ENCODE peak calls at places on chromosomes 5 and 9, in nine cellular contexts. Y is H7, P is breast epithelium, F is astrocyte of the cerebellum, U is ovary, C is left lung, W is GM23338, R is bronchial epithelial cell, E is AG04450. Q is an unnamed sample.

GRCh38 chr5:131814990-131815389 is 18.2 kb upstream of the FNIP1 start:
- DNase-seq in Y (peak), U (no peak), E (peak), P (no peak), C (no peak), F (peak), R (peak), W (peak), Q (peak)

GRCh38 chr5:33701251-33701650 is 190.5 kb downstream of the ADAMTS12 start:
- DNase-seq in Y (no peak), F (no peak), E (no peak), U (no peak), P (no peak), C (no peak), W (no peak), R (no peak), Q (no peak)

GRCh38 chr5:160347453-160347852 is 23.0 kb downstream of the C1QTNF2 start:
- DNase-seq in W (no peak), Y (no peak), E (no peak), U (peak), R (no peak), P (no peak), C (no peak), F (no peak), Q (no peak)

GRCh38 chr9:114156311-114156657 is 947 bp downstream of the COL27A1 start:
- DNase-seq in F (no peak), U (no peak), Y (no peak), W (peak), E (no peak), C (no peak), P (no peak), R (no peak), Q (no peak)

GRCh38 chr5:163503106-163504090 is 2.0 kb upstream of the MAT2B start:
- DNase-seq in W (peak), U (peak), F (no peak), E (no peak), R (peak), C (peak), Y (peak), P (no peak), Q (peak)

GRCh38 chr5:169300468-169301385 is at the start of gene SLIT3:
- DNase-seq in Y (peak), P (peak), R (peak), U (peak), C (peak), W (peak), E (no peak), F (peak), Q (peak)

GRCh38 chr9:90871327-90871935 is 69.8 kb downstream of the SYK start:
- DNase-seq in E (no peak), Y (no peak), C (no peak), R (no peak), W (no peak), F (no peak), P (no peak), U (no peak), Q (no peak)

GRCh38 chr5:92222449-92222848 is 839.3 kb upstream of the ARRDC3 start:
- DNase-seq in P (no peak), R (no peak), Y (no peak), F (no peak), U (no peak), E (no peak), W (peak), C (no peak), Q (no peak)

GRCh38 chr9:114611516-114612271 is 603 bp downstream of the TMEM268 start:
- DNase-seq in E (no peak), W (peak), R (no peak), U (peak), F (no peak), P (peak), Y (peak), C (peak), Q (peak)

GRCh38 chr5:98296426-98296825 is 477.0 kb upstream of the RGMB start:
- DNase-seq in F (no peak), W (peak), Y (no peak), C (no peak), R (peak), U (no peak), P (no peak), E (no peak), Q (no peak)

GRCh38 chr9:31519011-31519410 is 865.4 kb upstream of the ACO1 start:
- DNase-seq in R (peak), P (no peak), C (peak), U (no peak), E (no peak), Y (no peak), W (peak), F (no peak), Q (no peak)

GRCh38 chr5:16600397-16600796 is 16.4 kb downstream of the RETREG1 start:
- DNase-seq in F (no peak), R (no peak), W (no peak), U (peak), Y (no peak), E (no peak), P (no peak), C (peak), Q (peak)

GRCh38 chr5:111777382-111777781 is 20.4 kb upstream of the NREP start:
- DNase-seq in U (no peak), P (no peak), Y (no peak), W (no peak), R (no peak), C (no peak), F (no peak), E (no peak), Q (no peak)

GRCh38 chr5:93746406-93747056 is 5.1 kb upstream of the POU5F2 start:
- DNase-seq in Y (no peak), C (no peak), U (no peak), E (no peak), W (no peak), R (peak), P (no peak), F (no peak), Q (no peak)

GRCh38 chr5:26940981-26941380 is 97.4 kb downstream of the CDH9 start:
- DNase-seq in W (no peak), U (no peak), F (no peak), C (no peak), P (no peak), Y (no peak), R (peak), E (no peak), Q (peak)

GRCh38 chr5:32143991-32144636 is 30.0 kb downstream of the GOLPH3 start:
- DNase-seq in F (no peak), E (no peak), W (no peak), U (no peak), Y (no peak), P (no peak), C (no peak), R (no peak), Q (no peak)

GRCh38 chr9:114319147-114319546 is 3.8 kb upstream of the ORM1 start:
- DNase-seq in Y (no peak), P (no peak), U (peak), F (no peak), E (no peak), R (no peak), W (no peak), C (peak), Q (no peak)

GRCh38 chr9:96126321-96126881 is 175.6 kb downstream of the HSD17B3 start:
- DNase-seq in U (no peak), Y (peak), P (no peak), E (no peak), W (peak), C (no peak), R (no peak), F (no peak), Q (no peak)

GRCh38 chr9:96125624-96126023 is 176.4 kb downstream of the HSD17B3 start:
- DNase-seq in P (no peak), Y (no peak), C (no peak), F (no peak), W (no peak), U (no peak), E (no peak), R (no peak), Q (no peak)

GRCh38 chr9:96130970-96131369 is 171.0 kb downstream of the HSD17B3 start:
- DNase-seq in C (no peak), F (no peak), R (no peak), U (no peak), P (no peak), E (no peak), Y (no peak), W (no peak), Q (no peak)

GRCh38 chr9:96133296-96134010 is 168.5 kb downstream of the HSD17B3 start:
- DNase-seq in P (no peak), Y (no peak), E (no peak), U (no peak), W (no peak), R (no peak), F (no peak), C (no peak), Q (no peak)

GRCh38 chr9:96129698-96130097 is 172.3 kb downstream of the HSD17B3 start:
- DNase-seq in U (no peak), C (no peak), R (no peak), Y (peak), F (no peak), E (no peak), P (no peak), W (peak), Q (no peak)
- H3K4me3 ChIP-seq in U (no peak), C (no peak), R (no peak), Y (no peak), F (no peak), E (no peak), P (no peak), W (peak), Q (no peak)

DNA sequence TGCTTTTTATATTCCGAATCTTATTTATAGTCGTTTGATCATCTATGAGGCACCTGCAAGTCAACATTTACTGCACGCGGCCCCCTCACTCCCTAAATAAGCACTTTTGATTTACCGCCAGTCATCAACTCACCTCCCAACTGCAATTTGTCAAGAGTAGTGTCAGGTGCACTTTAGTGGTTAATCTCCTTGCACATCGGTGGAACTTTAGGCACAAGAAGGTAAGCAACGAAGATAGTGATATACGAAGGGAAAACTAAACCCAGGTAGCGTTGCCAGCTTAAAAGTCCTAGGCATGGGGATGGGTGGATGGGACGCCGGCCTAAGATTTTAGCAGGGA is 513 bp upstream of the RNF180 start:
- DNase-seq in E (no peak), F (no peak), C (no peak), W (peak), Y (no peak), P (no peak), U (no peak), R (no peak), Q (no peak)
- H3K4me3 ChIP-seq in E (no peak), F (peak), C (peak), W (peak), Y (peak), P (peak), U (peak), R (peak), Q (peak)

GRCh38 chr9:69122086-69122390 is 52.0 kb upstream of the TJP2 start:
- DNase-seq in P (peak), Y (peak), R (peak), W (peak), U (peak), F (peak), E (no peak), C (peak), Q (peak)
- H3K4me3 ChIP-seq in P (peak), Y (peak), R (peak), W (peak), U (peak), F (peak), E (peak), C (peak), Q (peak)

DNA sequence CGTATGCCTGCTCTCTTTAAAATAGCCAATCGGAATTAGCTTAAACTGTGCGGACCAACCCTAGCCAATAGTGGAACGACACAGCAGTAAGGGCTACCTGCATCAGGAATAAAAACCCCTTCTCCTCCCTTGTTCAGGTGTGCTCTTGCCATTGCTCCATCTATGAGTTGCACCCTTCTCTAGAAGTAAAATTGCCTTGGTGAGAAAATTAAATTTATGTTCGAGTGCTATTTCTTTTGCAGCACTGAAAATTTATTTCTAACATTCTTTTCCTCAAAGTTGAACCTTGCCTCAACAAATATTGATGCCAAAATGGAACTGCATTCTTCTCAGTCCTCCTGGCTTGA is 102.5 kb upstream of the SHB start:
- DNase-seq in C (no peak), Y (no peak), F (no peak), P (no peak), E (no peak), W (no peak), R (no peak), U (no peak), Q (no peak)
- H3K4me3 ChIP-seq in C (no peak), Y (no peak), F (no peak), P (no peak), E (no peak), W (no peak), R (no peak), U (no peak), Q (no peak)

GRCh38 chr5:125004009-125004408 is 257.6 kb upstream of the ZNF608 start:
- DNase-seq in R (no peak), C (no peak), Y (no peak), U (no peak), F (no peak), W (no peak), P (no peak), E (no peak), Q (no peak)

GRCh38 chr5:125002727-125003598 is 256.5 kb upstream of the ZNF608 start:
- DNase-seq in Y (no peak), E (no peak), C (no peak), W (peak), P (no peak), R (no peak), U (no peak), F (no peak), Q (no peak)

GRCh38 chr5:125006011-125006685 is 259.7 kb upstream of the ZNF608 start:
- DNase-seq in P (no peak), U (no peak), R (no peak), C (no peak), E (no peak), W (peak), F (no peak), Y (no peak), Q (no peak)

GRCh38 chr5:125011014-125011413 is 264.6 kb upstream of the ZNF608 start:
- DNase-seq in C (no peak), Y (no peak), F (no peak), R (no peak), E (no peak), W (no peak), P (no peak), U (no peak), Q (no peak)

GRCh38 chr5:125005287-125005686 is 258.8 kb upstream of the ZNF608 start:
- DNase-seq in P (no peak), W (no peak), R (no peak), U (no peak), F (no peak), C (no peak), E (no peak), Y (no peak), Q (no peak)
- H3K4me3 ChIP-seq in P (no peak), W (no peak), R (no peak), U (no peak), F (no peak), C (no peak), E (no peak), Y (no peak), Q (no peak)

Q was measured in skeletal muscle cell.